ENCODE peak calls at places on chromosomes 12 and 14, in ten cellular contexts. One of them, this sample, is unnamed. For H3K36me3, the result is how much of the 10 kb centered on the place peaks cover.

GRCh38 chr12:124599074-124599999 is 31.9 kb upstream of the NCOR2 start:
- DNase-seq in neuronal stem cell: no peak
- DNase-seq in neural progenitor cell: no peak
- DNase-seq in fibroblast of lung: peak
- DNase-seq in mammary epithelial cell: peak
- DNase-seq in mesenchymal stem cell: peak
- DNase-seq in GM23248: peak
- DNase-seq in colonic mucosa: no peak
- DNase-seq in IMR-90: peak
- DNase-seq in kidney: no peak
- DNase-seq in this sample: no peak

GRCh38 chr12:129186952-129187351 is 333.7 kb downstream of the GLT1D1 start:
- DNase-seq in neuronal stem cell: no peak
- DNase-seq in neural progenitor cell: peak
- DNase-seq in fibroblast of lung: no peak
- DNase-seq in mammary epithelial cell: no peak
- DNase-seq in mesenchymal stem cell: no peak
- DNase-seq in GM23248: no peak
- DNase-seq in colonic mucosa: no peak
- DNase-seq in IMR-90: no peak
- DNase-seq in kidney: no peak
- DNase-seq in this sample: no peak

GRCh38 chr14:97410667-97411286 is 613.6 kb downstream of the VRK1 start:
- DNase-seq in neuronal stem cell: no peak
- DNase-seq in neural progenitor cell: peak
- DNase-seq in fibroblast of lung: no peak
- DNase-seq in mammary epithelial cell: no peak
- DNase-seq in mesenchymal stem cell: no peak
- DNase-seq in GM23248: no peak
- DNase-seq in colonic mucosa: no peak
- DNase-seq in IMR-90: no peak
- DNase-seq in kidney: no peak
- DNase-seq in this sample: no peak

GRCh38 chr14:50529288-50530179 is 2.8 kb downstream of the MAP4K5 start:
- DNase-seq in neuronal stem cell: no peak
- DNase-seq in neural progenitor cell: no peak
- DNase-seq in fibroblast of lung: peak
- DNase-seq in mammary epithelial cell: peak
- DNase-seq in mesenchymal stem cell: peak
- DNase-seq in GM23248: peak
- DNase-seq in colonic mucosa: no peak
- DNase-seq in IMR-90: peak
- DNase-seq in kidney: no peak
- DNase-seq in this sample: no peak

GRCh38 chr14:90658541-90658967 is 157.7 kb downstream of the TTC7B start:
- DNase-seq in neuronal stem cell: no peak
- DNase-seq in neural progenitor cell: no peak
- DNase-seq in fibroblast of lung: peak
- DNase-seq in mammary epithelial cell: peak
- DNase-seq in mesenchymal stem cell: peak
- DNase-seq in GM23248: peak
- DNase-seq in colonic mucosa: no peak
- DNase-seq in IMR-90: peak
- DNase-seq in kidney: no peak
- DNase-seq in this sample: peak

GRCh38 chr12:12880537-12880936 is 10.8 kb upstream of the GPRC5A start:
- DNase-seq in neuronal stem cell: no peak
- DNase-seq in neural progenitor cell: no peak
- DNase-seq in fibroblast of lung: no peak
- DNase-seq in mammary epithelial cell: no peak
- DNase-seq in mesenchymal stem cell: no peak
- DNase-seq in GM23248: no peak
- DNase-seq in colonic mucosa: no peak
- DNase-seq in IMR-90: no peak
- DNase-seq in kidney: no peak
- DNase-seq in this sample: no peak

GRCh38 chr12:122021193-122021821 is 377 bp upstream of the BCL7A start:
- DNase-seq in neuronal stem cell: no peak
- DNase-seq in neural progenitor cell: peak
- DNase-seq in fibroblast of lung: no peak
- DNase-seq in mammary epithelial cell: no peak
- DNase-seq in mesenchymal stem cell: peak
- DNase-seq in GM23248: peak
- DNase-seq in colonic mucosa: peak
- DNase-seq in IMR-90: no peak
- DNase-seq in kidney: peak
- DNase-seq in this sample: peak

GRCh38 chr14:91326514-91326832 is 82.0 kb upstream of the GPR68 start:
- DNase-seq in neuronal stem cell: no peak
- DNase-seq in neural progenitor cell: no peak
- DNase-seq in fibroblast of lung: no peak
- DNase-seq in mammary epithelial cell: no peak
- DNase-seq in mesenchymal stem cell: no peak
- DNase-seq in GM23248: no peak
- DNase-seq in colonic mucosa: no peak
- DNase-seq in IMR-90: no peak
- DNase-seq in kidney: no peak
- DNase-seq in this sample: no peak

GRCh38 chr12:48979602-48980388 is 1.7 kb downstream of the WNT1 start:
- DNase-seq in neuronal stem cell: no peak
- DNase-seq in neural progenitor cell: peak
- DNase-seq in fibroblast of lung: no peak
- DNase-seq in mammary epithelial cell: no peak
- DNase-seq in mesenchymal stem cell: no peak
- DNase-seq in GM23248: peak
- DNase-seq in colonic mucosa: no peak
- DNase-seq in IMR-90: no peak
- DNase-seq in kidney: no peak
- DNase-seq in this sample: no peak

GRCh38 chr12:48980953-48981756 is 3.0 kb downstream of the WNT1 start:
- DNase-seq in neuronal stem cell: no peak
- DNase-seq in neural progenitor cell: peak
- DNase-seq in fibroblast of lung: no peak
- DNase-seq in mammary epithelial cell: no peak
- DNase-seq in mesenchymal stem cell: peak
- DNase-seq in GM23248: peak
- DNase-seq in colonic mucosa: no peak
- DNase-seq in IMR-90: peak
- DNase-seq in kidney: no peak
- DNase-seq in this sample: peak

GRCh38 chr12:48981757-48982157 is 3.6 kb downstream of the WNT1 start:
- DNase-seq in neuronal stem cell: no peak
- DNase-seq in neural progenitor cell: no peak
- DNase-seq in fibroblast of lung: no peak
- DNase-seq in mammary epithelial cell: no peak
- DNase-seq in mesenchymal stem cell: no peak
- DNase-seq in GM23248: no peak
- DNase-seq in colonic mucosa: no peak
- DNase-seq in IMR-90: no peak
- DNase-seq in kidney: no peak
- DNase-seq in this sample: no peak

GRCh38 chr12:48978741-48979601 is 849 bp downstream of the WNT1 start:
- DNase-seq in neuronal stem cell: no peak
- DNase-seq in neural progenitor cell: peak
- DNase-seq in fibroblast of lung: no peak
- DNase-seq in mammary epithelial cell: no peak
- DNase-seq in mesenchymal stem cell: no peak
- DNase-seq in GM23248: no peak
- DNase-seq in colonic mucosa: no peak
- DNase-seq in IMR-90: no peak
- DNase-seq in kidney: no peak
- DNase-seq in this sample: no peak

GRCh38 chr12:48980389-48980952 is 2.3 kb downstream of the WNT1 start:
- DNase-seq in neuronal stem cell: no peak
- DNase-seq in neural progenitor cell: peak
- DNase-seq in fibroblast of lung: no peak
- DNase-seq in mammary epithelial cell: no peak
- DNase-seq in mesenchymal stem cell: no peak
- DNase-seq in GM23248: no peak
- DNase-seq in colonic mucosa: peak
- DNase-seq in IMR-90: no peak
- DNase-seq in kidney: no peak
- DNase-seq in this sample: no peak
- H3K9ac ChIP-seq in neuronal stem cell: no peak
- H3K9ac ChIP-seq in neural progenitor cell: no peak
- H3K9ac ChIP-seq in fibroblast of lung: no peak
- H3K9ac ChIP-seq in mammary epithelial cell: no peak
- H3K9ac ChIP-seq in mesenchymal stem cell: no peak
- H3K9ac ChIP-seq in GM23248: no peak
- H3K9ac ChIP-seq in colonic mucosa: no peak
- H3K9ac ChIP-seq in IMR-90: no peak
- H3K9ac ChIP-seq in kidney: no peak
- H3K9ac ChIP-seq in this sample: no peak

GRCh38 chr12:132781938-132782337 is 20.3 kb upstream of the ANKLE2 start:
- DNase-seq in neuronal stem cell: no peak
- DNase-seq in neural progenitor cell: no peak
- DNase-seq in fibroblast of lung: no peak
- DNase-seq in mammary epithelial cell: no peak
- DNase-seq in mesenchymal stem cell: no peak
- DNase-seq in GM23248: no peak
- DNase-seq in colonic mucosa: no peak
- DNase-seq in IMR-90: no peak
- DNase-seq in kidney: peak
- DNase-seq in this sample: no peak
- H3K36me3 ChIP-seq in neuronal stem cell: half or more
- H3K36me3 ChIP-seq in neural progenitor cell: under half
- H3K36me3 ChIP-seq in fibroblast of lung: half or more
- H3K36me3 ChIP-seq in mammary epithelial cell: under half
- H3K36me3 ChIP-seq in mesenchymal stem cell: half or more
- H3K36me3 ChIP-seq in GM23248: under half
- H3K36me3 ChIP-seq in colonic mucosa: under half
- H3K36me3 ChIP-seq in IMR-90: half or more
- H3K36me3 ChIP-seq in kidney: under half
- H3K36me3 ChIP-seq in this sample: half or more

GRCh38 chr14:96368534-96368933 is 5.2 kb downstream of the GSKIP start:
- DNase-seq in neuronal stem cell: no peak
- DNase-seq in neural progenitor cell: no peak
- DNase-seq in fibroblast of lung: no peak
- DNase-seq in mammary epithelial cell: no peak
- DNase-seq in mesenchymal stem cell: no peak
- DNase-seq in GM23248: no peak
- DNase-seq in colonic mucosa: no peak
- DNase-seq in IMR-90: no peak
- DNase-seq in kidney: no peak
- DNase-seq in this sample: no peak

GRCh38 chr14:96362965-96363750 is at the start of the genes ATG2B and GSKIP:
- DNase-seq in neuronal stem cell: peak
- DNase-seq in neural progenitor cell: peak
- DNase-seq in fibroblast of lung: peak
- DNase-seq in mammary epithelial cell: peak
- DNase-seq in mesenchymal stem cell: peak
- DNase-seq in GM23248: peak
- DNase-seq in colonic mucosa: peak
- DNase-seq in IMR-90: peak
- DNase-seq in kidney: peak
- DNase-seq in this sample: peak

GRCh38 chr14:96363751-96364336 is 518 bp downstream of the GSKIP start:
- DNase-seq in neuronal stem cell: no peak
- DNase-seq in neural progenitor cell: peak
- DNase-seq in fibroblast of lung: peak
- DNase-seq in mammary epithelial cell: peak
- DNase-seq in mesenchymal stem cell: peak
- DNase-seq in GM23248: peak
- DNase-seq in colonic mucosa: peak
- DNase-seq in IMR-90: peak
- DNase-seq in kidney: no peak
- DNase-seq in this sample: peak

GRCh38 chr14:96362071-96362964 is 823 bp downstream of the ATG2B start:
- DNase-seq in neuronal stem cell: no peak
- DNase-seq in neural progenitor cell: peak
- DNase-seq in fibroblast of lung: peak
- DNase-seq in mammary epithelial cell: peak
- DNase-seq in mesenchymal stem cell: peak
- DNase-seq in GM23248: peak
- DNase-seq in colonic mucosa: peak
- DNase-seq in IMR-90: peak
- DNase-seq in kidney: no peak
- DNase-seq in this sample: peak

DNA sequence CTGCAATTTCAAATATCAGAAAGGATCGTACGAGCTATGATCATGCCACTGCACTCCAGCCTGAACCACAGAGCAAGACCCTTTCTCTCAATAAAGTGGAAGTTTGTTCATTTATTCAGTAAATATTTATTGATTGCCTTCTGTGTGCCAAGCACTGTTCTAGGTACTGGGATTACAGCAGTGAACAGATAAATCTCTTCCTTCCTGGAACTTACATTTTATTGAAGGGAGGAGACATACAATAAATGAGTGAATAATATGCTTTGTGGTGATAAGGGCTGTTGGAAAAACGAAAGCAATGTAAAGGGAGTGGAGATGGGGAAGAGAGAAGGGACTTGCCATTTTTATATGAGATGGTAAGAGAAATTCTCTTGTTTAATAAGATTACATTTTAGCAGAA is 1.6 kb downstream of the GSKIP start:
- DNase-seq in neuronal stem cell: no peak
- DNase-seq in neural progenitor cell: no peak
- DNase-seq in fibroblast of lung: no peak
- DNase-seq in mammary epithelial cell: no peak
- DNase-seq in mesenchymal stem cell: no peak
- DNase-seq in GM23248: no peak
- DNase-seq in colonic mucosa: no peak
- DNase-seq in IMR-90: no peak
- DNase-seq in kidney: no peak
- DNase-seq in this sample: no peak
- H3K9ac ChIP-seq in neuronal stem cell: no peak
- H3K9ac ChIP-seq in neural progenitor cell: no peak
- H3K9ac ChIP-seq in fibroblast of lung: no peak
- H3K9ac ChIP-seq in mammary epithelial cell: no peak
- H3K9ac ChIP-seq in mesenchymal stem cell: peak
- H3K9ac ChIP-seq in GM23248: peak
- H3K9ac ChIP-seq in colonic mucosa: no peak
- H3K9ac ChIP-seq in IMR-90: no peak
- H3K9ac ChIP-seq in kidney: no peak
- H3K9ac ChIP-seq in this sample: no peak

GRCh38 chr12:31309279-31309678 is 16.7 kb downstream of the SINHCAF start:
- DNase-seq in neuronal stem cell: no peak
- DNase-seq in neural progenitor cell: no peak
- DNase-seq in fibroblast of lung: no peak
- DNase-seq in mammary epithelial cell: no peak
- DNase-seq in mesenchymal stem cell: no peak
- DNase-seq in GM23248: no peak
- DNase-seq in colonic mucosa: no peak
- DNase-seq in IMR-90: no peak
- DNase-seq in kidney: no peak
- DNase-seq in this sample: no peak

GRCh38 chr12:31310488-31310887 is 15.5 kb downstream of the SINHCAF start:
- DNase-seq in neuronal stem cell: no peak
- DNase-seq in neural progenitor cell: no peak
- DNase-seq in fibroblast of lung: no peak
- DNase-seq in mammary epithelial cell: no peak
- DNase-seq in mesenchymal stem cell: no peak
- DNase-seq in GM23248: no peak
- DNase-seq in colonic mucosa: no peak
- DNase-seq in IMR-90: no peak
- DNase-seq in kidney: no peak
- DNase-seq in this sample: no peak

GRCh38 chr12:31303466-31303865 is 22.5 kb downstream of the SINHCAF start:
- DNase-seq in neuronal stem cell: no peak
- DNase-seq in neural progenitor cell: no peak
- DNase-seq in fibroblast of lung: no peak
- DNase-seq in mammary epithelial cell: no peak
- DNase-seq in mesenchymal stem cell: no peak
- DNase-seq in GM23248: no peak
- DNase-seq in colonic mucosa: no peak
- DNase-seq in IMR-90: no peak
- DNase-seq in kidney: no peak
- DNase-seq in this sample: no peak

GRCh38 chr12:31308116-31308515 is 17.8 kb downstream of the SINHCAF start:
- DNase-seq in neuronal stem cell: no peak
- DNase-seq in neural progenitor cell: peak
- DNase-seq in fibroblast of lung: no peak
- DNase-seq in mammary epithelial cell: no peak
- DNase-seq in mesenchymal stem cell: no peak
- DNase-seq in GM23248: no peak
- DNase-seq in colonic mucosa: no peak
- DNase-seq in IMR-90: no peak
- DNase-seq in kidney: no peak
- DNase-seq in this sample: no peak

GRCh38 chr12:31306871-31307270 is 19.1 kb downstream of the SINHCAF start:
- DNase-seq in neuronal stem cell: no peak
- DNase-seq in neural progenitor cell: no peak
- DNase-seq in fibroblast of lung: no peak
- DNase-seq in mammary epithelial cell: no peak
- DNase-seq in mesenchymal stem cell: no peak
- DNase-seq in GM23248: no peak
- DNase-seq in colonic mucosa: no peak
- DNase-seq in IMR-90: peak
- DNase-seq in kidney: no peak
- DNase-seq in this sample: no peak
- H3K36me3 ChIP-seq in neuronal stem cell: half or more
- H3K36me3 ChIP-seq in neural progenitor cell: under half
- H3K36me3 ChIP-seq in fibroblast of lung: under half
- H3K36me3 ChIP-seq in mammary epithelial cell: under half
- H3K36me3 ChIP-seq in mesenchymal stem cell: under half
- H3K36me3 ChIP-seq in GM23248: under half
- H3K36me3 ChIP-seq in colonic mucosa: under half
- H3K36me3 ChIP-seq in IMR-90: under half
- H3K36me3 ChIP-seq in kidney: under half
- H3K36me3 ChIP-seq in this sample: under half

This sample was measured in adipocyte.